ENCODE peak calls at places on chromosomes 12 and 14, in seven cellular contexts. One of them, this sample, is unnamed.

GRCh38 chr12:118103601-118104382 is at the start of gene VSIG10:
- DNase-seq in WTC11: peak; percentile 68
- DNase-seq in Peyer's patch: peak; percentile 90
- DNase-seq in GM13977: peak; percentile 69
- DNase-seq in progenitor cell of endocrine pancreas: peak; percentile 58
- DNase-seq in GM12865: peak; percentile 61
- DNase-seq in GM10248: peak; percentile 63
- DNase-seq in this sample: peak; percentile 77

GRCh38 chr12:94282675-94283074 is 134.3 kb downstream of the PLXNC1 start:
- DNase-seq in WTC11: no peak
- DNase-seq in Peyer's patch: no peak
- DNase-seq in GM13977: no peak
- DNase-seq in progenitor cell of endocrine pancreas: no peak
- DNase-seq in GM12865: peak; percentile 35
- DNase-seq in GM10248: no peak
- DNase-seq in this sample: no peak

GRCh38 chr14:84797326-84797725 is 732.6 kb upstream of the FLRT2 start:
- DNase-seq in WTC11: no peak
- DNase-seq in Peyer's patch: no peak
- DNase-seq in GM13977: no peak
- DNase-seq in progenitor cell of endocrine pancreas: no peak
- DNase-seq in GM12865: no peak
- DNase-seq in GM10248: no peak
- DNase-seq in this sample: no peak

GRCh38 chr12:74365178-74365964 is 172.3 kb upstream of the ATXN7L3B start:
- DNase-seq in WTC11: peak; percentile 48
- DNase-seq in Peyer's patch: no peak
- DNase-seq in GM13977: no peak
- DNase-seq in progenitor cell of endocrine pancreas: no peak
- DNase-seq in GM12865: peak; percentile 51
- DNase-seq in GM10248: peak; percentile 5
- DNase-seq in this sample: peak; percentile 4

GRCh38 chr12:49707127-49707811 is at the start of gene FMNL3:
- DNase-seq in WTC11: peak; percentile 97
- DNase-seq in Peyer's patch: peak; percentile 98
- DNase-seq in GM13977: peak; percentile 99
- DNase-seq in progenitor cell of endocrine pancreas: peak; percentile 98
- DNase-seq in GM12865: peak; percentile 99
- DNase-seq in GM10248: peak; percentile 99
- DNase-seq in this sample: peak; percentile 99

GRCh38 chr12:8145754-8146415 is 10.9 kb upstream of the ZNF705A start:
- DNase-seq in WTC11: peak; percentile 67
- DNase-seq in Peyer's patch: no peak
- DNase-seq in GM13977: no peak
- DNase-seq in progenitor cell of endocrine pancreas: no peak
- DNase-seq in GM12865: no peak
- DNase-seq in GM10248: no peak
- DNase-seq in this sample: no peak

GRCh38 chr12:53624453-53624852 is 1.7 kb downstream of the ATF7 start:
- DNase-seq in WTC11: no peak
- DNase-seq in Peyer's patch: no peak
- DNase-seq in GM13977: no peak
- DNase-seq in progenitor cell of endocrine pancreas: no peak
- DNase-seq in GM12865: no peak
- DNase-seq in GM10248: no peak
- DNase-seq in this sample: no peak

GRCh38 chr14:89060191-89060590 is 235.7 kb downstream of the TTC8 start:
- DNase-seq in WTC11: no peak
- DNase-seq in Peyer's patch: no peak
- DNase-seq in GM13977: no peak
- DNase-seq in progenitor cell of endocrine pancreas: no peak
- DNase-seq in GM12865: no peak
- DNase-seq in GM10248: no peak
- DNase-seq in this sample: no peak

GRCh38 chr12:63965936-63966602 is 121.6 kb downstream of the SRGAP1 start:
- DNase-seq in WTC11: no peak
- DNase-seq in Peyer's patch: no peak
- DNase-seq in GM13977: no peak
- DNase-seq in progenitor cell of endocrine pancreas: no peak
- DNase-seq in GM12865: no peak
- DNase-seq in GM10248: no peak
- DNase-seq in this sample: no peak

GRCh38 chr14:70842851-70843462 is 33.6 kb upstream of the MAP3K9 start:
- DNase-seq in WTC11: no peak
- DNase-seq in Peyer's patch: no peak
- DNase-seq in GM13977: no peak
- DNase-seq in progenitor cell of endocrine pancreas: no peak
- DNase-seq in GM12865: no peak
- DNase-seq in GM10248: no peak
- DNase-seq in this sample: no peak

GRCh38 chr12:121719926-121720414 is 7.4 kb downstream of the TMEM120B start:
- DNase-seq in WTC11: no peak
- DNase-seq in Peyer's patch: no peak
- DNase-seq in GM13977: no peak
- DNase-seq in progenitor cell of endocrine pancreas: no peak
- DNase-seq in GM12865: no peak
- DNase-seq in GM10248: no peak
- DNase-seq in this sample: no peak

GRCh38 chr12:110343921-110344555 is 59.5 kb downstream of the ANAPC7 start:
- DNase-seq in WTC11: no peak
- DNase-seq in Peyer's patch: no peak
- DNase-seq in GM13977: no peak
- DNase-seq in progenitor cell of endocrine pancreas: no peak
- DNase-seq in GM12865: no peak
- DNase-seq in GM10248: no peak
- DNase-seq in this sample: no peak

GRCh38 chr12:22262309-22262708 is 72.2 kb downstream of the ST8SIA1 start:
- DNase-seq in WTC11: peak; percentile 22
- DNase-seq in Peyer's patch: no peak
- DNase-seq in GM13977: no peak
- DNase-seq in progenitor cell of endocrine pancreas: no peak
- DNase-seq in GM12865: no peak
- DNase-seq in GM10248: no peak
- DNase-seq in this sample: no peak

GRCh38 chr14:97499790-97500481 is 702.8 kb downstream of the VRK1 start:
- DNase-seq in WTC11: no peak
- DNase-seq in Peyer's patch: no peak
- DNase-seq in GM13977: no peak
- DNase-seq in progenitor cell of endocrine pancreas: no peak
- DNase-seq in GM12865: no peak
- DNase-seq in GM10248: no peak
- DNase-seq in this sample: no peak

GRCh38 chr12:65535951-65536350 is 257.5 kb downstream of the MSRB3 start:
- DNase-seq in WTC11: no peak
- DNase-seq in Peyer's patch: no peak
- DNase-seq in GM13977: no peak
- DNase-seq in progenitor cell of endocrine pancreas: no peak
- DNase-seq in GM12865: no peak
- DNase-seq in GM10248: no peak
- DNase-seq in this sample: no peak

GRCh38 chr12:77992760-77993159 is 162.1 kb downstream of the NAV3 start:
- DNase-seq in WTC11: no peak
- DNase-seq in Peyer's patch: no peak
- DNase-seq in GM13977: no peak
- DNase-seq in progenitor cell of endocrine pancreas: no peak
- DNase-seq in GM12865: no peak
- DNase-seq in GM10248: no peak
- DNase-seq in this sample: no peak

GRCh38 chr12:111766608-111767361 is at the start of gene ALDH2:
- DNase-seq in WTC11: peak; percentile 89
- DNase-seq in Peyer's patch: peak; percentile 87
- DNase-seq in GM13977: peak; percentile 67
- DNase-seq in progenitor cell of endocrine pancreas: peak; percentile 72
- DNase-seq in GM12865: peak; percentile 61
- DNase-seq in GM10248: no peak
- DNase-seq in this sample: peak; percentile 57

GRCh38 chr14:22391908-22392307 is 197.1 kb downstream of the DAD1 start:
- DNase-seq in WTC11: peak; percentile 54
- DNase-seq in Peyer's patch: no peak
- DNase-seq in GM13977: peak; percentile 66
- DNase-seq in progenitor cell of endocrine pancreas: peak; percentile 25
- DNase-seq in GM12865: peak; percentile 89
- DNase-seq in GM10248: peak; percentile 63
- DNase-seq in this sample: peak; percentile 70

GRCh38 chr14:80902608-80903007 is 38.9 kb downstream of the CEP128 start:
- DNase-seq in WTC11: no peak
- DNase-seq in Peyer's patch: no peak
- DNase-seq in GM13977: no peak
- DNase-seq in progenitor cell of endocrine pancreas: no peak
- DNase-seq in GM12865: no peak
- DNase-seq in GM10248: no peak
- DNase-seq in this sample: no peak

GRCh38 chr14:29462271-29462670 is 465.4 kb downstream of the PRKD1 start:
- DNase-seq in WTC11: no peak
- DNase-seq in Peyer's patch: no peak
- DNase-seq in GM13977: no peak
- DNase-seq in progenitor cell of endocrine pancreas: no peak
- DNase-seq in GM12865: no peak
- DNase-seq in GM10248: no peak
- DNase-seq in this sample: no peak

GRCh38 chr12:127272864-127273263 is 994.1 kb upstream of the TMEM132C start:
- DNase-seq in WTC11: no peak
- DNase-seq in Peyer's patch: no peak
- DNase-seq in GM13977: no peak
- DNase-seq in progenitor cell of endocrine pancreas: no peak
- DNase-seq in GM12865: no peak
- DNase-seq in GM10248: no peak
- DNase-seq in this sample: no peak

GRCh38 chr14:52235434-52235833 is 32.1 kb upstream of the PTGDR start:
- DNase-seq in WTC11: no peak
- DNase-seq in Peyer's patch: no peak
- DNase-seq in GM13977: no peak
- DNase-seq in progenitor cell of endocrine pancreas: no peak
- DNase-seq in GM12865: no peak
- DNase-seq in GM10248: no peak
- DNase-seq in this sample: no peak

GRCh38 chr14:77607741-77608302 is 8.6 kb downstream of the SPTLC2 start:
- DNase-seq in WTC11: no peak
- DNase-seq in Peyer's patch: no peak
- DNase-seq in GM13977: no peak
- DNase-seq in progenitor cell of endocrine pancreas: no peak
- DNase-seq in GM12865: peak; percentile 28
- DNase-seq in GM10248: no peak
- DNase-seq in this sample: no peak
- TF ChIP-seq CTCF in WTC11: no peak
- TF ChIP-seq CTCF in Peyer's patch: no peak
- TF ChIP-seq CTCF in GM13977: no peak
- TF ChIP-seq CTCF in progenitor cell of endocrine pancreas: no peak
- TF ChIP-seq CTCF in GM12865: no peak
- TF ChIP-seq CTCF in GM10248: no peak
- TF ChIP-seq CTCF in this sample: no peak

GRCh38 chr12:113305281-113305856 is 29.5 kb downstream of the SLC8B1 start:
- DNase-seq in WTC11: no peak
- DNase-seq in Peyer's patch: no peak
- DNase-seq in GM13977: no peak
- DNase-seq in progenitor cell of endocrine pancreas: no peak
- DNase-seq in GM12865: no peak
- DNase-seq in GM10248: no peak
- DNase-seq in this sample: no peak

GRCh38 chr12:113314121-113314529 is 20.8 kb downstream of the SLC8B1 start:
- DNase-seq in WTC11: no peak
- DNase-seq in Peyer's patch: no peak
- DNase-seq in GM13977: no peak
- DNase-seq in progenitor cell of endocrine pancreas: no peak
- DNase-seq in GM12865: no peak
- DNase-seq in GM10248: no peak
- DNase-seq in this sample: no peak

GRCh38 chr12:113306382-113306781 is 28.5 kb downstream of the SLC8B1 start:
- DNase-seq in WTC11: no peak
- DNase-seq in Peyer's patch: no peak
- DNase-seq in GM13977: no peak
- DNase-seq in progenitor cell of endocrine pancreas: no peak
- DNase-seq in GM12865: no peak
- DNase-seq in GM10248: no peak
- DNase-seq in this sample: peak; percentile 15

GRCh38 chr12:113315358-113315757 is 19.6 kb downstream of the SLC8B1 start:
- DNase-seq in WTC11: no peak
- DNase-seq in Peyer's patch: no peak
- DNase-seq in GM13977: no peak
- DNase-seq in progenitor cell of endocrine pancreas: no peak
- DNase-seq in GM12865: no peak
- DNase-seq in GM10248: no peak
- DNase-seq in this sample: no peak

GRCh38 chr12:113310489-113310888 is 24.4 kb downstream of the SLC8B1 start:
- DNase-seq in WTC11: no peak
- DNase-seq in Peyer's patch: no peak
- DNase-seq in GM13977: no peak
- DNase-seq in progenitor cell of endocrine pancreas: no peak
- DNase-seq in GM12865: peak; percentile 26
- DNase-seq in GM10248: no peak
- DNase-seq in this sample: no peak
- TF ChIP-seq CTCF in WTC11: no peak
- TF ChIP-seq CTCF in Peyer's patch: no peak
- TF ChIP-seq CTCF in GM13977: peak; percentile 22
- TF ChIP-seq CTCF in progenitor cell of endocrine pancreas: no peak
- TF ChIP-seq CTCF in GM12865: no peak
- TF ChIP-seq CTCF in GM10248: no peak
- TF ChIP-seq CTCF in this sample: peak; percentile 4

GRCh38 chr14:23910876-23911210 is 42.7 kb upstream of the DHRS4 start:
- DNase-seq in WTC11: no peak
- DNase-seq in Peyer's patch: no peak
- DNase-seq in GM13977: no peak
- DNase-seq in progenitor cell of endocrine pancreas: no peak
- DNase-seq in GM12865: no peak
- DNase-seq in GM10248: no peak
- DNase-seq in this sample: no peak

GRCh38 chr14:23915559-23915958 is 38.0 kb upstream of the DHRS4 start:
- DNase-seq in WTC11: no peak
- DNase-seq in Peyer's patch: no peak
- DNase-seq in GM13977: no peak
- DNase-seq in progenitor cell of endocrine pancreas: no peak
- DNase-seq in GM12865: no peak
- DNase-seq in GM10248: no peak
- DNase-seq in this sample: no peak

GRCh38 chr14:23916038-23916437 is 37.5 kb upstream of the DHRS4 start:
- DNase-seq in WTC11: no peak
- DNase-seq in Peyer's patch: no peak
- DNase-seq in GM13977: no peak
- DNase-seq in progenitor cell of endocrine pancreas: no peak
- DNase-seq in GM12865: no peak
- DNase-seq in GM10248: no peak
- DNase-seq in this sample: no peak

GRCh38 chr14:23910081-23910875 is 43.3 kb upstream of the DHRS4 start:
- DNase-seq in WTC11: peak; percentile 90
- DNase-seq in Peyer's patch: peak; percentile 62
- DNase-seq in GM13977: peak; percentile 54
- DNase-seq in progenitor cell of endocrine pancreas: peak; percentile 15
- DNase-seq in GM12865: peak; percentile 31
- DNase-seq in GM10248: peak; percentile 50
- DNase-seq in this sample: peak; percentile 60
- TF ChIP-seq CTCF in WTC11: peak; percentile 71
- TF ChIP-seq CTCF in Peyer's patch: no peak
- TF ChIP-seq CTCF in GM13977: peak; percentile 78
- TF ChIP-seq CTCF in progenitor cell of endocrine pancreas: peak; percentile 57
- TF ChIP-seq CTCF in GM12865: peak; percentile 84
- TF ChIP-seq CTCF in GM10248: peak; percentile 72
- TF ChIP-seq CTCF in this sample: peak; percentile 66

DNA sequence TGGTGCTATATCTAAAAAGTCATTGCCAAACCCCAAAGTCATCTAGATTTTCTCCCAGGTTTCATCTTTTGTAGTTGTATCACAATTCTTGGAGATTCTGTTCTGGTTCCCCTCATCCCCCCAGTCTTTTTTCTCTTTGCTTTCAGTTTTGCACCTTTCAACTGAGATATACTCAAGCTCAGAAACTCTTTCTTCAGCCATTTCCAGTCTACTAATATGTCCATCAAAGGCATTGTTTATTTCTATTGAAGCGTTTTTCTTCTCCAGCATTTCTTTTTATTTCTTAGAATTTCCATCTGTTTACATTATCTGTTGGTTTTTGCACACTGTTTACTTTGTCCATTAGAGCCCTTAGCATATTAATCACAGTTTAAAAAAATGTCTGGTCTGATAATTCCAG is 179.5 kb downstream of the NUBPL start:
- DNase-seq in WTC11: no peak
- DNase-seq in Peyer's patch: no peak
- DNase-seq in GM13977: no peak
- DNase-seq in progenitor cell of endocrine pancreas: no peak
- DNase-seq in GM12865: no peak
- DNase-seq in GM10248: no peak
- DNase-seq in this sample: no peak
- TF ChIP-seq CTCF in WTC11: no peak
- TF ChIP-seq CTCF in Peyer's patch: no peak
- TF ChIP-seq CTCF in GM13977: no peak
- TF ChIP-seq CTCF in progenitor cell of endocrine pancreas: no peak
- TF ChIP-seq CTCF in GM12865: no peak
- TF ChIP-seq CTCF in GM10248: no peak
- TF ChIP-seq CTCF in this sample: no peak

This sample was measured in GM13976.